ENCODE peak calls at places on chromosomes 2 and 18, in seven cellular contexts. E is AG04449; R is heart right ventricle; H is CD8-positive, alpha-beta memory T cell; S is GM23248; B is psoas muscle; N is fibroblast of mammary gland. Z is an unnamed sample.

GRCh38 chr2:10235099-10235908 is 67.4 kb upstream of the HPCAL1 start:
- DNase-seq in S (no peak), E (no peak), H (no peak), N (peak; percentile 5), R (no peak), B (no peak), Z (no peak)

GRCh38 chr18:34493566-34494358 is 216.3 kb upstream of the DTNA start:
- DNase-seq in E (no peak), B (peak; percentile 49), H (no peak), S (peak; percentile 71), R (peak; percentile 43), N (no peak), Z (peak; percentile 31)

GRCh38 chr2:189522435-189523151 is 58.0 kb downstream of the SLC40A1 start:
- DNase-seq in S (no peak), H (no peak), R (no peak), B (no peak), E (no peak), N (peak; percentile 46), Z (no peak)

GRCh38 chr2:100741880-100742814 is 77.8 kb upstream of the NPAS2 start:
- DNase-seq in N (peak; percentile 99), B (no peak), S (peak; percentile 98), R (no peak), E (peak; percentile 98), H (no peak), Z (no peak)

GRCh38 chr2:42102606-42103450 is 55.0 kb downstream of the PKDCC start:
- DNase-seq in N (no peak), R (peak; percentile 67), H (no peak), B (peak; percentile 51), E (no peak), S (no peak), Z (peak; percentile 67)

GRCh38 chr18:49819768-49820662 is 6.7 kb upstream of the ACAA2 start:
- DNase-seq in R (no peak), S (no peak), H (peak; percentile 40), E (no peak), B (no peak), N (no peak), Z (no peak)

GRCh38 chr2:152098033-152098797 is 629 bp downstream of the CACNB4 start:
- DNase-seq in H (no peak), B (peak; percentile 36), E (no peak), S (peak; percentile 55), N (peak; percentile 5), R (peak; percentile 29), Z (peak; percentile 19)

GRCh38 chr2:12948231-12948962 is 231.7 kb downstream of the TRIB2 start:
- DNase-seq in E (no peak), H (no peak), S (peak; percentile 70), R (no peak), N (peak; percentile 70), B (no peak), Z (no peak)

GRCh38 chr2:197294260-197294659 is 16.3 kb downstream of the ANKRD44 start:
- DNase-seq in E (no peak), S (no peak), R (no peak), B (no peak), H (no peak), N (no peak), Z (no peak)

GRCh38 chr2:23009545-23010149 is 375.3 kb upstream of the KLHL29 start:
- DNase-seq in E (no peak), N (peak; percentile 58), S (peak; percentile 60), R (no peak), B (peak; percentile 43), H (no peak), Z (no peak)

GRCh38 chr2:110804915-110805314 is 72.5 kb downstream of the ACOXL start:
- DNase-seq in E (no peak), B (no peak), R (no peak), S (no peak), H (peak; percentile 63), N (no peak), Z (no peak)

GRCh38 chr2:52264488-52264887 is 1232.6 kb upstream of the NRXN1 start:
- DNase-seq in N (no peak), R (no peak), H (no peak), B (no peak), S (no peak), E (no peak), Z (no peak)

GRCh38 chr2:98454500-98455235 is 10.0 kb downstream of the INPP4A start:
- DNase-seq in H (no peak), N (peak; percentile 66), S (peak; percentile 30), E (no peak), B (no peak), R (no peak), Z (no peak)
- H3K4me3 ChIP-seq in H (peak overlapping the region; percentile 15), N (no peak overlapping the region), S (no peak overlapping the region), E (no peak overlapping the region), B (no peak overlapping the region), R (no peak overlapping the region), Z (no peak overlapping the region)

GRCh38 chr2:148656516-148656915 is 12.0 kb downstream of the EPC2 start:
- DNase-seq in S (no peak), N (no peak), H (no peak), R (no peak), E (no peak), B (no peak), Z (no peak)

GRCh38 chr2:148654414-148654813 is 9.9 kb downstream of the EPC2 start:
- DNase-seq in E (no peak), B (no peak), H (no peak), N (no peak), R (no peak), S (no peak), Z (no peak)

GRCh38 chr2:148664229-148664628 is 19.7 kb downstream of the EPC2 start:
- DNase-seq in E (no peak), H (no peak), R (no peak), N (no peak), S (no peak), B (no peak), Z (no peak)

GRCh38 chr2:148660999-148661398 is 16.4 kb downstream of the EPC2 start:
- DNase-seq in E (no peak), N (no peak), B (no peak), R (no peak), H (no peak), S (peak; percentile 10), Z (no peak)

DNA sequence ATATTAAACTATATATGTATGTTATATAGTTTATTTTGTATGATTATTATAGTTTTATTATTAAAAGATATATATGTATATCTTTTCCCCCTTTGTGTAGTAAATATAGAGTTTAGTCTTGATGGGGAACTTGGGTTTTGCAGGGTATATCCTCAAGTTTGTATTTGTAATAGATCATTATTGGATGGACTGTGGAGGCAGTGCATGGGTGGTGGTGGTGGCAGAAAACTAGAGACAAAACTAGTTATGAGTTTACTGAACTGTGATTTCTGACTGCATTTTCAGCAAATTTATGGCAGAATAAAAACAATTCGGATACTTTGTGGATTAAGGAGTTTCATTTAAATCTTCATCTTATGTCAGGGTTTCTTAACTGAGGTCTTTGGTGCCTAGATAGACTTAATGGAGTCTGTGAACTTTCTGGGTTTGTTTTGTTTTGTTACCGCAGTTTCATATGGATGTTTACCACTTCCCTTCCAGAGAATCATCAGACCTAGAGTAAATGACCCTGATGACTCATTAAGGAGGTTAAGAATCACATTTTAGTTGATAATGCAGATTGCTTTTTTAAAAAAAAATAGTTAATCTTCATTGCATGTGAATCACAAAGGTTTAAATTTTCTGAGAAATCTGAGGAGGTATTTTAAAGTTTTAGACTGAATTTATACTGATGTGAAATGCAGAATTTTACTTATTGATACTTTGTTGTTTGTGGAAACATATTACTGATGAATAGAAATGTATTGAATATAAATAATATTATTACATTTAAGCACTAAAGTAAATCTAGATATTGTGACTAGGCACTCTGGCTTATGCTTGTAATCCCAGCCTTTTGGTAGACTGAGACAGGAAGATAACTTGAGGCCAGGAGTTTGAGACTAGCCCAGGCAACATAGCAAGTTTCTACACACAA is 14.5 kb downstream of the EPC2 start:
- DNase-seq in H (no peak), B (no peak), R (no peak), E (no peak), N (peak; percentile 77), S (peak; percentile 67), Z (no peak)
- H3K4me3 ChIP-seq in H (no peak overlapping the region), B (no peak overlapping the region), R (no peak overlapping the region), E (no peak overlapping the region), N (no peak overlapping the region), S (no peak overlapping the region), Z (no peak overlapping the region)

GRCh38 chr2:26848336-26849055 is 564 bp downstream of the DPYSL5 start:
- DNase-seq in S (peak; percentile 36), R (peak; percentile 23), B (peak; percentile 18), E (no peak), N (no peak), H (no peak), Z (no peak)

GRCh38 chr2:26846334-26846863 is 1.5 kb upstream of the DPYSL5 start:
- DNase-seq in R (peak; percentile 72), S (peak; percentile 92), N (peak; percentile 71), E (peak; percentile 3), H (peak; percentile 18), B (peak; percentile 68), Z (peak; percentile 60)

GRCh38 chr2:26847663-26848335 is at the start of gene DPYSL5:
- DNase-seq in E (no peak), N (no peak), H (no peak), R (peak; percentile 16), B (no peak), S (no peak), Z (no peak)

GRCh38 chr2:26845021-26845420 is 2.9 kb upstream of the DPYSL5 start:
- DNase-seq in E (no peak), B (no peak), R (no peak), N (no peak), H (no peak), S (no peak), Z (no peak)

DNA sequence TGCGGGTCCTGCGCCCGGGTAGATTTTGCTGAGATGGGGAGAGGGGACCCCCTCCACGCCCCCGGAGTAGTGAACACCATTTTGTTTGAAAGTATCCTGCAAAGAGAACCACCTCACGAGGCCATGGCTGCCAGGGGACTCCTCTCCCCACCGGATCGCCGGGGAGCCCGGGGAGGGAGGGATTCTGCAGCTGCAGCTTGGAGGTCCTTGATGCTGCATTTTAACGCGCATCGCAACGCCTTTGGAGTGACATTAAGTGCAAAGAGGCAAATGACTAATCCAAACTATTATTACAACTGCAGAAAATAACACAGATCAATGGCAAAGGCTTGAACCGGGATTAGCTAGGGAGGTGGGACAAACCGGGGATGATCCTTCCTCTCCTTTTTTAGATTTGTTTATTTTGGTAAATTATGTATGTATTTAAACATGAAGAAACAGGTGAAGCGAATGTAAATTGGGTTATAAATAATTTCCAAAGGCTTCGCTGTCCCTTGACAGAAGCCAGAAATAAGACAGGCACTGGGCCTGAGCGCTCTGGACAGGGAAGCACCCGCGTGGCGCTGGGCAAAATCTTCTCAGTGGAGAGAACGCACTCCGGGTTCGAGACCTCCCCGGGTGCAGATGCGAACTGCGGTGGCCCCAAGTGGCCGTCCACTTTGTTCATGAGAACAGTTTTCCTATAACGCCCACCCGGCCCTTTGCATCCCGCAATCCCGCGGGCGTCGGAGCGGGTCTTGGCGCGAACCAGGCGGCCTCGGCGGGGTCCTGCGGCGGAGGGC is 860 bp upstream of the DPYSL5 start:
- DNase-seq in R (peak; percentile 11), S (no peak), N (no peak), E (no peak), B (no peak), H (no peak), Z (no peak)
- H3K4me3 ChIP-seq in R (peak overlapping the region; percentile 41), S (no peak overlapping the region), N (no peak overlapping the region), E (no peak overlapping the region), B (peak overlapping the region; percentile 59), H (no peak overlapping the region), Z (peak overlapping the region; percentile 61)

DNA sequence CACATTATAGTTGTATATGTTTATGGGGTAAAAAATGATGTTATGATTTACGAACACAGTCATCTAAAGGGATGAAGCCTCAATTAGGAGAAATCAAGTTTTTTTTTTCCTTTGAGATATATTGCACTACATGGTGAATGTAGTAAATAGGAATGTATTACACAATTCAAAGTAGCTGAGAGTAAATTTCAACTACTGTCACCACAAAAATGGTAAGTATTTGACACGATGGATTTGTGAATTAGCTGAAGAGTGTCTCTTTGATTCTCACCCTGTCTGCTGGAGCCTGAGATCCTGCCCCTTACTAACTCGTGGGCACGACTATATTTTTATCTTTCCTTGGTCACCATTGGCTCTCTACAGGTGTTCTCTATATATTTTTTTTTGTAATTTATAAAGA is 540.4 kb upstream of the DSEL start:
- DNase-seq in E (no peak), B (no peak), H (no peak), N (no peak), R (no peak), S (peak; percentile 13), Z (no peak)
- H3K4me3 ChIP-seq in E (no peak overlapping the region), B (no peak overlapping the region), H (no peak overlapping the region), N (no peak overlapping the region), R (no peak overlapping the region), S (no peak overlapping the region), Z (no peak overlapping the region)